ENCODE peak calls at places on chromosomes 1 and 21, in four cellular contexts. Z, Q, L and I are unnamed samples.

GRCh38 chr1:206503591-206504362 is 3.6 kb upstream of the RASSF5 start:
- DNase-seq in Q (no peak), L (peak), Z (no peak), I (peak)

GRCh38 chr1:84422909-84423308 is 24.6 kb downstream of the DNASE2B start:
- DNase-seq in L (peak), Q (no peak), Z (no peak), I (no peak)

GRCh38 chr1:156726549-156727226 is 1.6 kb upstream of the METTL25B start:
- DNase-seq in L (peak), Q (no peak), Z (no peak), I (no peak)

GRCh38 chr1:213564215-213564659 is 423.5 kb upstream of the PROX1 start:
- DNase-seq in L (peak), Q (no peak), Z (no peak), I (no peak)

GRCh38 chr1:230342019-230342418 is 84.1 kb downstream of the PGBD5 start:
- DNase-seq in Q (no peak), Z (no peak), L (no peak), I (no peak)

GRCh38 chr1:35437200-35437599 is 120.0 kb downstream of the KIAA0319L start:
- DNase-seq in Q (no peak), Z (no peak), L (no peak), I (no peak)

GRCh38 chr1:30046751-30047150 is 676.6 kb downstream of the MATN1 start:
- DNase-seq in Q (no peak), L (no peak), Z (no peak), I (no peak)

GRCh38 chr1:19484793-19485361 is 462 bp downstream of the CAPZB start:
- DNase-seq in Z (no peak), L (peak), Q (no peak), I (no peak)

GRCh38 chr21:29164330-29164942 is 34.0 kb downstream of the MAP3K7CL start:
- DNase-seq in L (peak), Q (no peak), Z (no peak), I (no peak)

GRCh38 chr1:8138673-8139072 is 112.6 kb upstream of the ERRFI1 start:
- DNase-seq in L (no peak), Q (no peak), Z (no peak), I (no peak)

GRCh38 chr1:155968670-155969069 is 9.7 kb downstream of the ARHGEF2 start:
- DNase-seq in Z (no peak), L (no peak), Q (peak), I (no peak)

GRCh38 chr1:94434339-94435092 is 16.3 kb downstream of the ABCD3 start:
- DNase-seq in Q (no peak), L (peak), Z (no peak), I (no peak)

GRCh38 chr1:1529321-1529720 is 11.1 kb downstream of the TMEM240 start:
- DNase-seq in L (no peak), Z (peak), Q (no peak), I (no peak)

GRCh38 chr1:221961532-221962292 is 219.8 kb upstream of the DUSP10 start:
- DNase-seq in Q (no peak), L (peak), Z (no peak), I (no peak)

GRCh38 chr21:29829514-29830255 is 110.1 kb downstream of the GRIK1 start:
- DNase-seq in Z (no peak), L (peak), Q (no peak), I (no peak)

GRCh38 chr1:212228591-212229119 is 56.6 kb upstream of the PPP2R5A start:
- DNase-seq in Z (no peak), L (peak), Q (no peak), I (no peak)

GRCh38 chr21:39518845-39519205 is 67.1 kb downstream of the SH3BGR start:
- DNase-seq in Z (no peak), Q (no peak), L (peak), I (no peak)

GRCh38 chr1:53505401-53505800 is 46.2 kb downstream of the DMRTB1 start:
- DNase-seq in Z (no peak), Q (no peak), L (no peak), I (no peak)

GRCh38 chr1:64519921-64520320 is 50.0 kb downstream of the CACHD1 start:
- DNase-seq in Q (no peak), L (peak), Z (no peak), I (no peak)

GRCh38 chr1:203765029-203765837 is at the start of gene LAX1:
- DNase-seq in Q (no peak), Z (peak), L (no peak), I (no peak)

GRCh38 chr1:182193908-182194550 is 132.5 kb upstream of the ZNF648 start:
- DNase-seq in L (no peak), Q (no peak), Z (no peak), I (no peak)

GRCh38 chr1:93124556-93125368 is 45.7 kb downstream of the MTF2 start:
- DNase-seq in Q (no peak), Z (no peak), L (no peak), I (no peak)

GRCh38 chr1:161019767-161020572 is 982 bp downstream of the F11R start:
- DNase-seq in Z (no peak), L (peak), Q (no peak), I (no peak)

GRCh38 chr1:216723274-216723780 is at the start of gene ESRRG:
- DNase-seq in Q (no peak), L (peak), Z (no peak), I (no peak)

GRCh38 chr1:163928649-163929048 is 606.9 kb downstream of the NUF2 start:
- DNase-seq in Q (no peak), Z (no peak), L (no peak), I (no peak)

GRCh38 chr1:209808059-209808494 is 2.1 kb upstream of the IRF6 start:
- DNase-seq in Q (no peak), L (peak), Z (no peak), I (no peak)

GRCh38 chr1:187624812-187625542 is 796.2 kb downstream of the PLA2G4A start:
- DNase-seq in Q (no peak), Z (no peak), L (no peak), I (no peak)

GRCh38 chr1:74425669-74426068 is 86.7 kb downstream of the LRRC53 start:
- DNase-seq in Q (no peak), Z (no peak), L (peak), I (no peak)